ENCODE peak calls at places on chromosomes 13 and 19, in six cellular contexts. One of them, this sample, is unnamed.

GRCh38 chr13:73065665-73066350 is 7.0 kb downstream of the KLF5 start:
- DNase-seq in OCI-LY7: no peak
- DNase-seq in GM23338: peak
- DNase-seq in hepatocyte: peak
- DNase-seq in neural progenitor cell: no peak
- DNase-seq in HCT116: no peak
- DNase-seq in this sample: peak

GRCh38 chr19:4744451-4745170 is 21.0 kb upstream of the DPP9 start:
- DNase-seq in OCI-LY7: no peak
- DNase-seq in neural progenitor cell: no peak
- DNase-seq in hepatocyte: peak
- DNase-seq in GM23338: no peak
- DNase-seq in HCT116: no peak
- DNase-seq in this sample: peak

GRCh38 chr13:98158172-98158907 is 15.4 kb downstream of the FARP1 start:
- DNase-seq in neural progenitor cell: no peak
- DNase-seq in HCT116: no peak
- DNase-seq in hepatocyte: no peak
- DNase-seq in GM23338: no peak
- DNase-seq in OCI-LY7: no peak
- DNase-seq in this sample: no peak

GRCh38 chr19:18683109-18683954 is at the start of gene CRTC1:
- DNase-seq in OCI-LY7: peak
- DNase-seq in hepatocyte: peak
- DNase-seq in HCT116: peak
- DNase-seq in neural progenitor cell: peak
- DNase-seq in GM23338: peak
- DNase-seq in this sample: peak

GRCh38 chr19:5805465-5806132 is 732 bp downstream of the NRTN start:
- DNase-seq in neural progenitor cell: peak
- DNase-seq in hepatocyte: peak
- DNase-seq in HCT116: no peak
- DNase-seq in GM23338: peak
- DNase-seq in OCI-LY7: peak
- DNase-seq in this sample: peak

GRCh38 chr19:17091758-17092333 is 16.3 kb downstream of the MYO9B start:
- DNase-seq in GM23338: no peak
- DNase-seq in hepatocyte: no peak
- DNase-seq in neural progenitor cell: no peak
- DNase-seq in HCT116: no peak
- DNase-seq in OCI-LY7: no peak
- DNase-seq in this sample: no peak

GRCh38 chr13:110017379-110017778 is 231.0 kb upstream of the IRS2 start:
- DNase-seq in OCI-LY7: no peak
- DNase-seq in GM23338: peak
- DNase-seq in neural progenitor cell: no peak
- DNase-seq in HCT116: peak
- DNase-seq in hepatocyte: peak
- DNase-seq in this sample: peak

GRCh38 chr19:15934332-15935078 is at the start of gene CYP4F11:
- DNase-seq in hepatocyte: no peak
- DNase-seq in neural progenitor cell: no peak
- DNase-seq in OCI-LY7: peak
- DNase-seq in GM23338: no peak
- DNase-seq in HCT116: peak
- DNase-seq in this sample: peak

GRCh38 chr13:46756977-46757376 is 40.0 kb downstream of the ESD start:
- DNase-seq in neural progenitor cell: no peak
- DNase-seq in hepatocyte: no peak
- DNase-seq in GM23338: no peak
- DNase-seq in OCI-LY7: no peak
- DNase-seq in HCT116: no peak
- DNase-seq in this sample: peak

GRCh38 chr19:12952488-12953455 is 4.3 kb downstream of the GADD45GIP1 start:
- DNase-seq in HCT116: no peak
- DNase-seq in OCI-LY7: no peak
- DNase-seq in neural progenitor cell: no peak
- DNase-seq in GM23338: no peak
- DNase-seq in hepatocyte: no peak
- DNase-seq in this sample: peak

GRCh38 chr13:77492982-77493381 is 42.5 kb upstream of the SCEL start:
- DNase-seq in GM23338: no peak
- DNase-seq in OCI-LY7: peak
- DNase-seq in neural progenitor cell: no peak
- DNase-seq in HCT116: peak
- DNase-seq in hepatocyte: peak
- DNase-seq in this sample: peak

GRCh38 chr13:61727714-61728275 is 312.1 kb upstream of the PCDH20 start:
- DNase-seq in HCT116: no peak
- DNase-seq in hepatocyte: no peak
- DNase-seq in neural progenitor cell: no peak
- DNase-seq in GM23338: no peak
- DNase-seq in OCI-LY7: no peak
- DNase-seq in this sample: peak

GRCh38 chr19:8487137-8487851 is 15.1 kb downstream of the PRAM1 start:
- DNase-seq in OCI-LY7: no peak
- DNase-seq in neural progenitor cell: no peak
- DNase-seq in HCT116: no peak
- DNase-seq in GM23338: no peak
- DNase-seq in hepatocyte: no peak
- DNase-seq in this sample: no peak

GRCh38 chr13:59643906-59644626 is 519.7 kb downstream of the DIAPH3 start:
- DNase-seq in HCT116: no peak
- DNase-seq in neural progenitor cell: no peak
- DNase-seq in GM23338: peak
- DNase-seq in hepatocyte: no peak
- DNase-seq in OCI-LY7: no peak
- DNase-seq in this sample: no peak

GRCh38 chr19:10936661-10937084 is 8.1 kb downstream of the TIMM29 start:
- DNase-seq in HCT116: peak
- DNase-seq in neural progenitor cell: peak
- DNase-seq in hepatocyte: peak
- DNase-seq in GM23338: peak
- DNase-seq in OCI-LY7: peak
- DNase-seq in this sample: peak

GRCh38 chr19:964761-965694 is 19.1 kb upstream of the WDR18 start:
- DNase-seq in HCT116: no peak
- DNase-seq in hepatocyte: peak
- DNase-seq in GM23338: peak
- DNase-seq in OCI-LY7: peak
- DNase-seq in neural progenitor cell: no peak
- DNase-seq in this sample: peak

GRCh38 chr19:8307400-8307964 is 676 bp downstream of the CD320 start:
- DNase-seq in GM23338: peak
- DNase-seq in OCI-LY7: peak
- DNase-seq in neural progenitor cell: peak
- DNase-seq in hepatocyte: no peak
- DNase-seq in HCT116: no peak
- DNase-seq in this sample: peak

GRCh38 chr13:30121244-30121643 is 186.1 kb downstream of the KATNAL1 start:
- DNase-seq in hepatocyte: no peak
- DNase-seq in neural progenitor cell: no peak
- DNase-seq in OCI-LY7: no peak
- DNase-seq in HCT116: no peak
- DNase-seq in GM23338: no peak
- DNase-seq in this sample: no peak

GRCh38 chr19:1513492-1514294 is 874 bp upstream of the ADAMTSL5 start:
- DNase-seq in HCT116: peak
- DNase-seq in GM23338: peak
- DNase-seq in hepatocyte: peak
- DNase-seq in neural progenitor cell: peak
- DNase-seq in OCI-LY7: peak
- DNase-seq in this sample: peak

GRCh38 chr19:5142725-5143097 is 173.8 kb downstream of the KDM4B start:
- DNase-seq in hepatocyte: no peak
- DNase-seq in neural progenitor cell: no peak
- DNase-seq in GM23338: no peak
- DNase-seq in HCT116: no peak
- DNase-seq in OCI-LY7: no peak
- DNase-seq in this sample: no peak

GRCh38 chr13:106156468-106156867 is 379.0 kb downstream of the EFNB2 start:
- DNase-seq in HCT116: peak
- DNase-seq in neural progenitor cell: no peak
- DNase-seq in GM23338: no peak
- DNase-seq in OCI-LY7: no peak
- DNase-seq in hepatocyte: peak
- DNase-seq in this sample: peak

GRCh38 chr19:48818234-48818823 is 7.5 kb upstream of the BCAT2 start:
- DNase-seq in HCT116: no peak
- DNase-seq in neural progenitor cell: no peak
- DNase-seq in hepatocyte: peak
- DNase-seq in OCI-LY7: no peak
- DNase-seq in GM23338: no peak
- DNase-seq in this sample: no peak

GRCh38 chr13:27924529-27925141 is 4.8 kb downstream of the PDX1 start:
- DNase-seq in hepatocyte: no peak
- DNase-seq in GM23338: peak
- DNase-seq in OCI-LY7: no peak
- DNase-seq in HCT116: no peak
- DNase-seq in neural progenitor cell: peak
- DNase-seq in this sample: no peak

GRCh38 chr13:49927755-49928154 is 8.4 kb downstream of the SPRYD7 start:
- DNase-seq in HCT116: no peak
- DNase-seq in OCI-LY7: no peak
- DNase-seq in neural progenitor cell: no peak
- DNase-seq in GM23338: no peak
- DNase-seq in hepatocyte: no peak
- DNase-seq in this sample: no peak

GRCh38 chr19:32651729-32652140 is 23.2 kb downstream of the ANKRD27 start:
- DNase-seq in HCT116: no peak
- DNase-seq in GM23338: peak
- DNase-seq in neural progenitor cell: peak
- DNase-seq in OCI-LY7: no peak
- DNase-seq in hepatocyte: peak
- DNase-seq in this sample: no peak

GRCh38 chr19:3606690-3607289 is at the start of gene TBXA2R:
- DNase-seq in hepatocyte: peak
- DNase-seq in neural progenitor cell: peak
- DNase-seq in HCT116: peak
- DNase-seq in GM23338: peak
- DNase-seq in OCI-LY7: peak
- DNase-seq in this sample: peak
- H2AFZ ChIP-seq in hepatocyte: peak
- H2AFZ ChIP-seq in neural progenitor cell: peak
- H2AFZ ChIP-seq in HCT116: no peak
- H2AFZ ChIP-seq in GM23338: peak
- H2AFZ ChIP-seq in OCI-LY7: peak
- H2AFZ ChIP-seq in this sample: peak

GRCh38 chr19:13978306-13978705 is 26.0 kb downstream of the DCAF15 start:
- DNase-seq in hepatocyte: peak
- DNase-seq in HCT116: no peak
- DNase-seq in neural progenitor cell: peak
- DNase-seq in OCI-LY7: peak
- DNase-seq in GM23338: peak
- DNase-seq in this sample: no peak
- TF ChIP-seq CTCF in hepatocyte: no peak
- TF ChIP-seq CTCF in HCT116: no peak
- TF ChIP-seq CTCF in neural progenitor cell: no peak
- TF ChIP-seq CTCF in OCI-LY7: no peak
- TF ChIP-seq CTCF in GM23338: no peak
- TF ChIP-seq CTCF in this sample: no peak

GRCh38 chr19:51143486-51143885 is 1.4 kb downstream of the SIGLEC7 start:
- DNase-seq in OCI-LY7: no peak
- DNase-seq in GM23338: no peak
- DNase-seq in neural progenitor cell: no peak
- DNase-seq in HCT116: no peak
- DNase-seq in hepatocyte: no peak
- DNase-seq in this sample: no peak

GRCh38 chr19:51146751-51147150 is 4.7 kb downstream of the SIGLEC7 start:
- DNase-seq in neural progenitor cell: no peak
- DNase-seq in hepatocyte: no peak
- DNase-seq in OCI-LY7: no peak
- DNase-seq in GM23338: no peak
- DNase-seq in HCT116: no peak
- DNase-seq in this sample: no peak

GRCh38 chr19:51144482-51145045 is 2.5 kb downstream of the SIGLEC7 start:
- DNase-seq in HCT116: no peak
- DNase-seq in OCI-LY7: no peak
- DNase-seq in neural progenitor cell: no peak
- DNase-seq in hepatocyte: no peak
- DNase-seq in GM23338: no peak
- DNase-seq in this sample: no peak

GRCh38 chr19:51147663-51148062 is 5.6 kb downstream of the SIGLEC7 start:
- DNase-seq in GM23338: no peak
- DNase-seq in neural progenitor cell: no peak
- DNase-seq in HCT116: no peak
- DNase-seq in OCI-LY7: no peak
- DNase-seq in hepatocyte: no peak
- DNase-seq in this sample: no peak

DNA sequence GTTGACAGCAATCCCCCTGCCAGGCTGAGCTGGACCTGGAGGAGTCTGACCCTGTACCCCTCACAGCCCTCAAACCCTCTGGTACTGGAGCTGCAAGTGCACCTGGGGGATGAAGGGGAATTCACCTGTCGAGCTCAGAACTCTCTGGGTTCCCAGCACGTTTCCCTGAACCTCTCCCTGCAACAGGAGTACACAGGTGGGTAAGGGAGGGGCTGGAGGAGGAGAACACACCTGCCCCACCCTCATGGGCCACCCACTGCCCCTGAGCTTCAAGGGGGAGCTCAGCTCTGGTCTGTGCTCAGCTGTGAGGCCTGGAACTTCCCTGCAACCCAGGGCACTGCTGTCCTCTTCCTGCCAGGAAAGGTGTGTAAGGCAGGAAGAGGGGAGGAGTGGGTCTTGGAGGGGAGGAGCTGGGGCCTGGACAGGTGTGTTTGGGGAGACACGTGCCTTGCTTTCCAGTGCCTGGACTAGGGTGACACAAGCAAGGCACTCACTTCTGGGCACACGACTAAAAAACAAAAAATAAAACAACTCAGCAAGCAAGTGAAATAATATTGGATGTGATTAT is 3.9 kb downstream of the SIGLEC7 start:
- DNase-seq in GM23338: no peak
- DNase-seq in HCT116: no peak
- DNase-seq in OCI-LY7: no peak
- DNase-seq in hepatocyte: no peak
- DNase-seq in neural progenitor cell: no peak
- DNase-seq in this sample: no peak
- TF ChIP-seq EZH2phosphoT487 in GM23338: no peak
- TF ChIP-seq EZH2phosphoT487 in HCT116: no peak
- TF ChIP-seq EZH2phosphoT487 in OCI-LY7: no peak
- TF ChIP-seq EZH2phosphoT487 in hepatocyte: no peak
- TF ChIP-seq EZH2phosphoT487 in neural progenitor cell: no peak
- TF ChIP-seq EZH2phosphoT487 in this sample: no peak

GRCh38 chr13:33639640-33640080 is 178.3 kb upstream of the RFC3 start:
- DNase-seq in neural progenitor cell: no peak
- DNase-seq in GM23338: no peak
- DNase-seq in hepatocyte: no peak
- DNase-seq in OCI-LY7: peak
- DNase-seq in HCT116: no peak
- DNase-seq in this sample: peak
- H2AFZ ChIP-seq in neural progenitor cell: no peak
- H2AFZ ChIP-seq in GM23338: no peak
- H2AFZ ChIP-seq in hepatocyte: no peak
- H2AFZ ChIP-seq in OCI-LY7: peak
- H2AFZ ChIP-seq in HCT116: no peak
- H2AFZ ChIP-seq in this sample: no peak